ENCODE peak calls at places on chromosome 1, in nine cellular contexts. U is pancreas; B is adrenal gland; Q is upper lobe of right lung; X is lower lobe of right lung; T is neural progenitor cell; D is CD8-positive, alpha-beta memory T cell; M is cardiac muscle cell; W is esophagus muscularis mucosa. I is an unnamed sample. For H3K4me1, the result is how much of the 10 kb centered on the place peaks cover.

GRCh38 chr1:101291562-101292035 is 54.8 kb downstream of the S1PR1 start:
- DNase-seq in M (peak), T (no peak), Q (no peak), B (peak), D (no peak), W (no peak), U (no peak), X (no peak), I (no peak)

GRCh38 chr1:224378855-224379631 is 22.4 kb downstream of the CNIH4 start:
- DNase-seq in B (no peak), W (no peak), T (no peak), D (no peak), Q (no peak), M (no peak), X (no peak), U (no peak), I (no peak)

GRCh38 chr1:116762781-116763115 is 8.5 kb downstream of the CD2 start:
- DNase-seq in T (no peak), U (no peak), W (no peak), B (no peak), Q (no peak), X (no peak), M (no peak), D (no peak), I (no peak)

GRCh38 chr1:33657833-33658232 is 185.4 kb downstream of the ZSCAN20 start:
- DNase-seq in Q (no peak), B (no peak), M (no peak), T (no peak), X (no peak), U (no peak), W (no peak), D (no peak), I (no peak)

GRCh38 chr1:215083408-215083961 is 948 bp downstream of the KCNK2 start:
- DNase-seq in Q (peak), M (peak), D (no peak), B (peak), X (no peak), W (no peak), T (peak), U (no peak), I (no peak)

GRCh38 chr1:6743189-6744101 is 41.8 kb upstream of the CAMTA1 start:
- DNase-seq in M (peak), X (peak), D (peak), B (peak), U (no peak), Q (peak), T (no peak), W (no peak), I (peak)

GRCh38 chr1:23403038-23403336 is 21.6 kb downstream of the TCEA3 start:
- DNase-seq in Q (no peak), M (peak), W (no peak), B (peak), U (no peak), T (no peak), D (no peak), X (no peak), I (peak)

GRCh38 chr1:160626560-160627342 is 20.1 kb downstream of the SLAMF1 start:
- DNase-seq in D (no peak), M (no peak), X (no peak), Q (no peak), T (no peak), U (no peak), W (peak), B (no peak), I (no peak)

GRCh38 chr1:224273651-224274050 is 56.3 kb downstream of the NVL start:
- DNase-seq in B (no peak), T (no peak), Q (no peak), X (no peak), D (no peak), U (no peak), M (peak), W (no peak), I (no peak)

GRCh38 chr1:77047978-77048614 is 171.1 kb downstream of the PIGK start:
- DNase-seq in W (peak), T (no peak), D (no peak), U (no peak), X (no peak), M (no peak), Q (no peak), B (no peak), I (no peak)

GRCh38 chr1:160519542-160520435 is 3.3 kb downstream of the SLAMF6 start:
- DNase-seq in W (no peak), M (no peak), U (no peak), B (no peak), D (no peak), X (no peak), T (no peak), Q (no peak), I (no peak)

GRCh38 chr1:119323216-119323982 is 45.2 kb upstream of the HAO2 start:
- DNase-seq in D (no peak), X (no peak), T (no peak), M (no peak), Q (no peak), U (no peak), W (no peak), B (no peak), I (no peak)

GRCh38 chr1:222814536-222815366 is at the start of gene DISP1:
- DNase-seq in Q (peak), T (peak), M (peak), X (peak), W (no peak), B (peak), D (peak), U (peak), I (peak)

GRCh38 chr1:39184354-39184818 is 20.1 kb upstream of the MACF1 start:
- DNase-seq in M (no peak), Q (no peak), T (no peak), U (no peak), X (no peak), B (no peak), W (no peak), D (no peak), I (no peak)

GRCh38 chr1:50968884-50969610 is 998 bp upstream of the CDKN2C start:
- DNase-seq in T (peak), B (peak), D (peak), X (peak), Q (peak), M (no peak), W (no peak), U (peak), I (peak)

DNA sequence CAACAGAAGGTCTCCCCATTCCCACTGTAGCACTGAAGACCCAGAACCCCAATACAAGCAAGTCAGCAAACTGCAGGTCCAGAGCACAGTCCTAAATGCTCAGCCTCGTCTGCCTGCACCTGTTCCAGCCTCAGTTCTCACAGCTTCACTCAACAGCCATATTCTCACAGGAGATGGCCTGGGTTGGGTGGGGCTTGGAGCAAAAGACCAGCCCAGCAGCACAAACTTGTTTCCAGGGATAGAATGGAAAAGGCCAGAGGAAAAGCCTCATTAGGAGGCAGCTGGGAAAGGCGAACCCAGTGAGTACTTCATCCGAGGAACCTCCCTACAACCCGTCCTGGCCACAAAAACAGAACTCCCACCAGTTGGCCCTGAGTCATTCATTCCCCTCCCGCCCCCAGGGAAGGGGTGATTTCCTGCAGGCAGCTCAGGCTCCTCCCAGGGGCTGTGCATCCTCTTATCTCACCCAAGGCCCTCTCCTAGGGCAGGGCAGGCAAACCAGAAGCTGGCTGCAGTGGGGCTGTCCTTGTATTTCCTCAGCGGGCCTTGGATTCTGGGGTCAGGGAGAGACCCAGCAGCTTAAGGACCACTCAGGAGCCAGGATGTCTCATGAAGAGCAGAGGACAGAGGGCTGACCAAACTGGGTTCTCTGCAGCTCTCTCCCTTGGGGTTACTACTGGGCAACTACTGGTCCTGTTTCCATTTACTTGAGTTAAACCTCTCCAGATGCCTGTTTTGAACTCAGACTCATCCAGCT is 7.4 kb upstream of the MPL start:
- DNase-seq in W (no peak), X (no peak), Q (peak), T (no peak), U (no peak), M (peak), B (peak), D (no peak), I (peak)
- H3K27ac ChIP-seq in W (peak), X (peak), Q (no peak), T (no peak), U (no peak), M (no peak), B (peak), D (peak), I (peak)

DNA sequence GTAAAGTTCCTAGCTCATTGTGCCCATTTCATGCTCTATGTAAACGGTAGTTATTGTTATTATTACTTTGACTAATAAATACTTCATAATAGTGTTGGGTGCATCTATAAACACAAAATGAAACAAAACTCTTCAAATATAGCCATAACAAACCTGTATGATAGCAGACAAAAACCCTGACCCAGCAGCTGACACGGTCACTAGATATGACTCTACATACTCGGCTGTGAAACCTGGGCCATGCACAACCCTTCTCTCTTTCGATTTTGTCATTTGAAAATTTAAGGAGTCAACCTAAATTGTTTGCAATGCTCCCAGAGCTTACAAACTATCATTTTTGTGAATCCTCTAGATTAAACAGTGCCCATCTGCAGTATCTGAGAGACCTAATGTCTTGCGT is 8.0 kb upstream of the RGS13 start:
- DNase-seq in W (no peak), U (no peak), Q (no peak), X (no peak), D (no peak), B (no peak), T (no peak), M (no peak), I (no peak)
- H3K4me1 ChIP-seq in W (under half), U (under half), Q (under half), X (under half), D (under half), B (under half), T (under half), M (half or more), I (under half)

DNA sequence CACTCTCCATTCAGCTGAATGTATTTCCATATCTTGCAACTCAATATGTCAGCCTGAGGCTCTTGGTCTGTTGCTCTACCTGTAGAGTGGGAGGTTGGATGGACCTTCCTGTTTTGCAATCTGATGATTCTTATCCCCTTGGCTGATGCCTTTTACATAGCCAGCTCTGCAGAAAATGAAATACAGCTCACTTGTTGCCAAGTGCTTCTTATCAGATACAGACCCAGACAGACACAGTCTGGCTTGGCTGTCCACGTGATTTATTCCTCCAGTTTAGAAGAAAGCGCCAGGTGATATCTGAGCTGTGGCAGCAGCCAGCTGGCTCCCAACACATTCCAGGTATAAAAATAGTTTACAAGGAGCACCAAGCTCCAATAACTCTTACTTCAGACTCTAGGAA is 479.1 kb upstream of the USP24 start:
- DNase-seq in T (no peak), B (peak), Q (no peak), W (no peak), D (no peak), X (no peak), M (no peak), U (peak), I (peak)
- H3K27ac ChIP-seq in T (no peak), B (no peak), Q (no peak), W (no peak), D (no peak), X (no peak), M (peak), U (peak), I (no peak)

GRCh38 chr1:14598498-14599172 is at the start of gene KAZN:
- DNase-seq in D (no peak), B (no peak), M (no peak), W (no peak), U (peak), X (peak), T (peak), Q (no peak), I (no peak)

GRCh38 chr1:14598007-14598497 is 433 bp upstream of the KAZN start:
- DNase-seq in D (no peak), X (no peak), W (no peak), Q (no peak), B (no peak), M (no peak), U (no peak), T (peak), I (no peak)

GRCh38 chr1:14599173-14599754 is 779 bp downstream of the KAZN start:
- DNase-seq in D (no peak), T (peak), Q (no peak), X (no peak), M (no peak), W (no peak), B (no peak), U (no peak), I (no peak)

GRCh38 chr1:14596591-14596990 is 1.9 kb upstream of the KAZN start:
- DNase-seq in T (no peak), W (no peak), M (no peak), B (no peak), U (no peak), Q (no peak), D (no peak), X (no peak), I (no peak)

DNA sequence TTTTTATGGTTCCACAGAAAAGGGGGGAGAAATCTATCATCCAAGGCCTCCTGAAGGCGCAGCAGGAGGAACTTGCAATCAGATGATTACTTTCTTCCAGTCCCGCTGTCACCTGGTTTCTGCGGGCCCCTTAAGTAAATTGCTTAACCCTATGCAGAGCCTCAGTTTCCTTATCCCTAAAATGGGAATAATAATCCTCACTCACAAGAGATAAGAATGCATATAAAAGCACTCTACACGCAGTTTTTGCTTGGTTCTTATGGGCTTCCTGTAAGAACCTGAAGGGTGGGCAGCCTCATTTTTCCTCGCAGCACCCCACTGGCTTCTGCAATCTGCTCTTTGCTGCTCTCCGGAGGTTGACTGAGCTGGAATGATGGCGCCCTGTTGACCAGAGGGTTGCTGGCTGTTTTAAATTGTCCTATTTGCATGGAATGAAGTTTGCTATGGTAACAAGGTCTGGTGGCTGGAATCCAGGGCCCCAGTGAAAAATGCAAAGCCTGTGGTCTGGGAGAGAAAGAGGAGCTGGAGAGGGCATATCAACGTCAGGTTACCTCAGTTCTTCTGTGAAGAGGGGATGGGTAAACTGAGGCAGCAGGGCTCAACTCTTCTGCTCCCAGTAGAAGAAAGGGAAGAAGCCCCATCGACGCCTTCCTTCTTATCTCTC is 1.0 kb upstream of the KAZN start:
- DNase-seq in Q (no peak), M (peak), W (no peak), X (no peak), U (no peak), B (no peak), D (no peak), T (peak), I (no peak)
- H3K4me1 ChIP-seq in Q (under half), M (under half), W (under half), X (under half), U (under half), B (under half), D (under half), T (half or more), I (under half)

GRCh38 chr1:26913389-26913753 is 404 bp downstream of the NR0B2 start:
- DNase-seq in D (no peak), X (no peak), W (no peak), Q (no peak), T (no peak), M (no peak), U (no peak), B (no peak), I (no peak)

GRCh38 chr1:26913754-26914619 is at the start of gene NR0B2:
- DNase-seq in B (peak), W (no peak), U (peak), X (peak), T (no peak), M (no peak), D (no peak), Q (peak), I (no peak)

GRCh38 chr1:26912147-26912490 is 1.7 kb downstream of the NR0B2 start:
- DNase-seq in Q (no peak), M (no peak), D (no peak), T (no peak), B (no peak), U (no peak), W (no peak), X (no peak), I (no peak)

GRCh38 chr1:26911399-26912146 is 2.2 kb downstream of the NR0B2 start:
- DNase-seq in B (no peak), U (peak), W (no peak), T (no peak), X (no peak), M (no peak), Q (no peak), D (no peak), I (no peak)

GRCh38 chr1:26915204-26915842 is 1.5 kb upstream of the NR0B2 start:
- DNase-seq in Q (peak), D (no peak), W (no peak), U (peak), X (no peak), B (peak), M (no peak), T (no peak), I (no peak)
- H3K27ac ChIP-seq in Q (peak), D (no peak), W (no peak), U (peak), X (peak), B (peak), M (no peak), T (no peak), I (no peak)

GRCh38 chr1:16145988-16146887 is 9.6 kb downstream of the EPHA2 start:
- DNase-seq in Q (peak), M (peak), W (no peak), U (peak), X (peak), B (peak), D (no peak), T (peak), I (peak)
- H3K4me1 ChIP-seq in Q (half or more), M (half or more), W (half or more), U (under half), X (half or more), B (under half), D (under half), T (half or more), I (under half)

I was measured in uterus.